ENCODE peak calls at places on chromosomes 6 and 20, in five cellular contexts. One of them, this sample, is unnamed.

GRCh38 chr6:87408721-87409155 is 966 bp downstream of the CFAP206 start:
- DNase-seq in IMR-90: no peak
- DNase-seq in activated CD8-positive, alpha-beta memory T cell treated with anti-CD3 and anti-CD28 coated beads for 48 hours: no peak
- DNase-seq in neuronal stem cell: no peak
- DNase-seq in GM12864: no peak
- DNase-seq in this sample: no peak

GRCh38 chr20:36035720-36036119 is 67.3 kb downstream of the CNBD2 start:
- DNase-seq in IMR-90: no peak
- DNase-seq in activated CD8-positive, alpha-beta memory T cell treated with anti-CD3 and anti-CD28 coated beads for 48 hours: no peak
- DNase-seq in neuronal stem cell: no peak
- DNase-seq in GM12864: no peak
- DNase-seq in this sample: no peak

GRCh38 chr20:30811896-30812671 is 445.4 kb upstream of the DEFB115 start:
- DNase-seq in IMR-90: peak
- DNase-seq in activated CD8-positive, alpha-beta memory T cell treated with anti-CD3 and anti-CD28 coated beads for 48 hours: no peak
- DNase-seq in neuronal stem cell: peak
- DNase-seq in GM12864: peak
- DNase-seq in this sample: no peak

GRCh38 chr6:4905858-4906257 is 98.0 kb downstream of the RPP40 start:
- DNase-seq in IMR-90: no peak
- DNase-seq in activated CD8-positive, alpha-beta memory T cell treated with anti-CD3 and anti-CD28 coated beads for 48 hours: no peak
- DNase-seq in neuronal stem cell: no peak
- DNase-seq in GM12864: no peak
- DNase-seq in this sample: no peak

GRCh38 chr6:28474441-28475219 is 31.3 kb upstream of the ZSCAN23 start:
- DNase-seq in IMR-90: peak
- DNase-seq in activated CD8-positive, alpha-beta memory T cell treated with anti-CD3 and anti-CD28 coated beads for 48 hours: peak
- DNase-seq in neuronal stem cell: peak
- DNase-seq in GM12864: peak
- DNase-seq in this sample: peak

GRCh38 chr6:26183581-26184408 is 96.6 kb downstream of the HFE start:
- DNase-seq in IMR-90: peak
- DNase-seq in activated CD8-positive, alpha-beta memory T cell treated with anti-CD3 and anti-CD28 coated beads for 48 hours: no peak
- DNase-seq in neuronal stem cell: peak
- DNase-seq in GM12864: no peak
- DNase-seq in this sample: peak

GRCh38 chr6:125611573-125612399 is 137.6 kb upstream of the HEY2 start:
- DNase-seq in IMR-90: no peak
- DNase-seq in activated CD8-positive, alpha-beta memory T cell treated with anti-CD3 and anti-CD28 coated beads for 48 hours: no peak
- DNase-seq in neuronal stem cell: peak
- DNase-seq in GM12864: no peak
- DNase-seq in this sample: peak

GRCh38 chr6:118672678-118673077 is 21.3 kb upstream of the CEP85L start:
- DNase-seq in IMR-90: no peak
- DNase-seq in activated CD8-positive, alpha-beta memory T cell treated with anti-CD3 and anti-CD28 coated beads for 48 hours: no peak
- DNase-seq in neuronal stem cell: no peak
- DNase-seq in GM12864: no peak
- DNase-seq in this sample: no peak

GRCh38 chr6:1253816-1254215 is 58.1 kb upstream of the FOXQ1 start:
- DNase-seq in IMR-90: no peak
- DNase-seq in activated CD8-positive, alpha-beta memory T cell treated with anti-CD3 and anti-CD28 coated beads for 48 hours: no peak
- DNase-seq in neuronal stem cell: no peak
- DNase-seq in GM12864: no peak
- DNase-seq in this sample: no peak

This sample was measured in foreskin melanocyte.